ENCODE peak calls at places on chromosomes 6 and 20, in eight cellular contexts. One of them, this sample, is unnamed.

GRCh38 chr6:75481936-75482593 is 11.5 kb downstream of the FILIP1 start:
- DNase-seq in heart right ventricle: no peak
- DNase-seq in effector CD8-positive, alpha-beta T cell: no peak
- DNase-seq in hepatocyte: no peak
- DNase-seq in colonic mucosa: no peak
- DNase-seq in NCI-H446: no peak
- DNase-seq in SK-N-DZ: no peak
- DNase-seq in amygdala: no peak
- DNase-seq in this sample: no peak

GRCh38 chr6:31041372-31041974 is 31.2 kb downstream of the MUC22 start:
- DNase-seq in heart right ventricle: no peak
- DNase-seq in effector CD8-positive, alpha-beta T cell: no peak
- DNase-seq in hepatocyte: peak; percentile 72
- DNase-seq in colonic mucosa: no peak
- DNase-seq in NCI-H446: no peak
- DNase-seq in SK-N-DZ: no peak
- DNase-seq in amygdala: no peak
- DNase-seq in this sample: no peak

GRCh38 chr6:150298676-150299075 is 70.1 kb upstream of the IYD start:
- DNase-seq in heart right ventricle: no peak
- DNase-seq in effector CD8-positive, alpha-beta T cell: no peak
- DNase-seq in hepatocyte: no peak
- DNase-seq in colonic mucosa: no peak
- DNase-seq in NCI-H446: no peak
- DNase-seq in SK-N-DZ: no peak
- DNase-seq in amygdala: no peak
- DNase-seq in this sample: no peak

GRCh38 chr6:163490826-163491577 is 76.5 kb downstream of the QKI start:
- DNase-seq in heart right ventricle: peak; percentile 86
- DNase-seq in effector CD8-positive, alpha-beta T cell: no peak
- DNase-seq in hepatocyte: peak; percentile 50
- DNase-seq in colonic mucosa: peak; percentile 68
- DNase-seq in NCI-H446: no peak
- DNase-seq in SK-N-DZ: no peak
- DNase-seq in amygdala: no peak
- DNase-seq in this sample: no peak

GRCh38 chr6:3230275-3231212 is 3.1 kb upstream of the TUBB2B start:
- DNase-seq in heart right ventricle: no peak
- DNase-seq in effector CD8-positive, alpha-beta T cell: no peak
- DNase-seq in hepatocyte: peak; percentile 63
- DNase-seq in colonic mucosa: no peak
- DNase-seq in NCI-H446: peak; percentile 68
- DNase-seq in SK-N-DZ: peak; percentile 73
- DNase-seq in amygdala: no peak
- DNase-seq in this sample: peak; percentile 63

GRCh38 chr20:57838670-57839142 is 128.9 kb upstream of the PMEPA1 start:
- DNase-seq in heart right ventricle: no peak
- DNase-seq in effector CD8-positive, alpha-beta T cell: no peak
- DNase-seq in hepatocyte: peak; percentile 52
- DNase-seq in colonic mucosa: no peak
- DNase-seq in NCI-H446: peak; percentile 83
- DNase-seq in SK-N-DZ: no peak
- DNase-seq in amygdala: no peak
- DNase-seq in this sample: peak; percentile 79

GRCh38 chr6:85620308-85620707 is 22.4 kb downstream of the SYNCRIP start:
- DNase-seq in heart right ventricle: no peak
- DNase-seq in effector CD8-positive, alpha-beta T cell: no peak
- DNase-seq in hepatocyte: no peak
- DNase-seq in colonic mucosa: no peak
- DNase-seq in NCI-H446: no peak
- DNase-seq in SK-N-DZ: no peak
- DNase-seq in amygdala: no peak
- DNase-seq in this sample: no peak

GRCh38 chr6:31763617-31763940 is 1.1 kb downstream of the SAPCD1 start:
- DNase-seq in heart right ventricle: peak; percentile 34
- DNase-seq in effector CD8-positive, alpha-beta T cell: no peak
- DNase-seq in hepatocyte: no peak
- DNase-seq in colonic mucosa: no peak
- DNase-seq in NCI-H446: no peak
- DNase-seq in SK-N-DZ: no peak
- DNase-seq in amygdala: no peak
- DNase-seq in this sample: no peak

GRCh38 chr6:87730310-87730709 is 28.3 kb upstream of the AKIRIN2 start:
- DNase-seq in heart right ventricle: peak; percentile 67
- DNase-seq in effector CD8-positive, alpha-beta T cell: no peak
- DNase-seq in hepatocyte: peak; percentile 34
- DNase-seq in colonic mucosa: peak; percentile 62
- DNase-seq in NCI-H446: no peak
- DNase-seq in SK-N-DZ: no peak
- DNase-seq in amygdala: no peak
- DNase-seq in this sample: no peak

GRCh38 chr6:114740547-114740946 is 397.7 kb upstream of the HS3ST5 start:
- DNase-seq in heart right ventricle: peak; percentile 11
- DNase-seq in effector CD8-positive, alpha-beta T cell: no peak
- DNase-seq in hepatocyte: no peak
- DNase-seq in colonic mucosa: no peak
- DNase-seq in NCI-H446: no peak
- DNase-seq in SK-N-DZ: no peak
- DNase-seq in amygdala: no peak
- DNase-seq in this sample: no peak

GRCh38 chr6:47093169-47093568 is 51.0 kb upstream of the ADGRF1 start:
- DNase-seq in heart right ventricle: no peak
- DNase-seq in effector CD8-positive, alpha-beta T cell: no peak
- DNase-seq in hepatocyte: peak; percentile 66
- DNase-seq in colonic mucosa: peak; percentile 80
- DNase-seq in NCI-H446: no peak
- DNase-seq in SK-N-DZ: no peak
- DNase-seq in amygdala: no peak
- DNase-seq in this sample: no peak

GRCh38 chr6:23031986-23032385 is 462.6 kb downstream of the HDGFL1 start:
- DNase-seq in heart right ventricle: no peak
- DNase-seq in effector CD8-positive, alpha-beta T cell: no peak
- DNase-seq in hepatocyte: no peak
- DNase-seq in colonic mucosa: no peak
- DNase-seq in NCI-H446: no peak
- DNase-seq in SK-N-DZ: no peak
- DNase-seq in amygdala: no peak
- DNase-seq in this sample: no peak

GRCh38 chr6:16800942-16801341 is 39.7 kb upstream of the ATXN1 start:
- DNase-seq in heart right ventricle: no peak
- DNase-seq in effector CD8-positive, alpha-beta T cell: no peak
- DNase-seq in hepatocyte: no peak
- DNase-seq in colonic mucosa: no peak
- DNase-seq in NCI-H446: no peak
- DNase-seq in SK-N-DZ: no peak
- DNase-seq in amygdala: no peak
- DNase-seq in this sample: no peak

GRCh38 chr20:11502051-11502450 is 415.6 kb upstream of the BTBD3 start:
- DNase-seq in heart right ventricle: no peak
- DNase-seq in effector CD8-positive, alpha-beta T cell: no peak
- DNase-seq in hepatocyte: no peak
- DNase-seq in colonic mucosa: no peak
- DNase-seq in NCI-H446: no peak
- DNase-seq in SK-N-DZ: no peak
- DNase-seq in amygdala: no peak
- DNase-seq in this sample: no peak

GRCh38 chr6:128731249-128732165 is 151.4 kb upstream of the LAMA2 start:
- DNase-seq in heart right ventricle: no peak
- DNase-seq in effector CD8-positive, alpha-beta T cell: no peak
- DNase-seq in hepatocyte: peak; percentile 45
- DNase-seq in colonic mucosa: no peak
- DNase-seq in NCI-H446: peak; percentile 5
- DNase-seq in SK-N-DZ: peak; percentile 62
- DNase-seq in amygdala: no peak
- DNase-seq in this sample: peak; percentile 38

GRCh38 chr6:147910254-147910653 is 401.8 kb downstream of the SAMD5 start:
- DNase-seq in heart right ventricle: no peak
- DNase-seq in effector CD8-positive, alpha-beta T cell: no peak
- DNase-seq in hepatocyte: no peak
- DNase-seq in colonic mucosa: no peak
- DNase-seq in NCI-H446: no peak
- DNase-seq in SK-N-DZ: no peak
- DNase-seq in amygdala: no peak
- DNase-seq in this sample: no peak

GRCh38 chr6:154932562-154933027 is 62.5 kb upstream of the TIAM2 start:
- DNase-seq in heart right ventricle: no peak
- DNase-seq in effector CD8-positive, alpha-beta T cell: no peak
- DNase-seq in hepatocyte: peak; percentile 47
- DNase-seq in colonic mucosa: no peak
- DNase-seq in NCI-H446: no peak
- DNase-seq in SK-N-DZ: no peak
- DNase-seq in amygdala: no peak
- DNase-seq in this sample: no peak

GRCh38 chr20:44448753-44449546 is 26.7 kb upstream of the TTPAL start:
- DNase-seq in heart right ventricle: no peak
- DNase-seq in effector CD8-positive, alpha-beta T cell: no peak
- DNase-seq in hepatocyte: no peak
- DNase-seq in colonic mucosa: peak; percentile 61
- DNase-seq in NCI-H446: no peak
- DNase-seq in SK-N-DZ: peak; percentile 29
- DNase-seq in amygdala: no peak
- DNase-seq in this sample: no peak

GRCh38 chr6:53898026-53898795 is 103.4 kb downstream of the LRRC1 start:
- DNase-seq in heart right ventricle: no peak
- DNase-seq in effector CD8-positive, alpha-beta T cell: no peak
- DNase-seq in hepatocyte: no peak
- DNase-seq in colonic mucosa: no peak
- DNase-seq in NCI-H446: no peak
- DNase-seq in SK-N-DZ: no peak
- DNase-seq in amygdala: no peak
- DNase-seq in this sample: no peak

GRCh38 chr20:12570371-12570770 is 438.4 kb upstream of the SPTLC3 start:
- DNase-seq in heart right ventricle: no peak
- DNase-seq in effector CD8-positive, alpha-beta T cell: no peak
- DNase-seq in hepatocyte: peak; percentile 46
- DNase-seq in colonic mucosa: peak; percentile 38
- DNase-seq in NCI-H446: no peak
- DNase-seq in SK-N-DZ: peak; percentile 75
- DNase-seq in amygdala: no peak
- DNase-seq in this sample: peak; percentile 58

GRCh38 chr6:36765943-36766648 is 68.5 kb downstream of the RAB44 start:
- DNase-seq in heart right ventricle: peak; percentile 83
- DNase-seq in effector CD8-positive, alpha-beta T cell: peak; percentile 64
- DNase-seq in hepatocyte: peak; percentile 93
- DNase-seq in colonic mucosa: peak; percentile 87
- DNase-seq in NCI-H446: peak; percentile 66
- DNase-seq in SK-N-DZ: peak; percentile 82
- DNase-seq in amygdala: peak; percentile 56
- DNase-seq in this sample: peak; percentile 77

GRCh38 chr6:64479134-64479533 is 843.5 kb downstream of the PHF3 start:
- DNase-seq in heart right ventricle: no peak
- DNase-seq in effector CD8-positive, alpha-beta T cell: no peak
- DNase-seq in hepatocyte: no peak
- DNase-seq in colonic mucosa: no peak
- DNase-seq in NCI-H446: no peak
- DNase-seq in SK-N-DZ: no peak
- DNase-seq in amygdala: no peak
- DNase-seq in this sample: no peak

GRCh38 chr20:59736366-59736765 is 132.0 kb downstream of the PHACTR3 start:
- DNase-seq in heart right ventricle: no peak
- DNase-seq in effector CD8-positive, alpha-beta T cell: no peak
- DNase-seq in hepatocyte: no peak
- DNase-seq in colonic mucosa: no peak
- DNase-seq in NCI-H446: no peak
- DNase-seq in SK-N-DZ: no peak
- DNase-seq in amygdala: no peak
- DNase-seq in this sample: no peak

GRCh38 chr6:130843575-130844320 is 16.5 kb downstream of the SMLR1 start:
- DNase-seq in heart right ventricle: no peak
- DNase-seq in effector CD8-positive, alpha-beta T cell: no peak
- DNase-seq in hepatocyte: peak; percentile 52
- DNase-seq in colonic mucosa: no peak
- DNase-seq in NCI-H446: peak; percentile 0
- DNase-seq in SK-N-DZ: peak; percentile 29
- DNase-seq in amygdala: no peak
- DNase-seq in this sample: peak; percentile 0

GRCh38 chr6:135568366-135568765 is 70.8 kb upstream of the AHI1 start:
- DNase-seq in heart right ventricle: peak; percentile 44
- DNase-seq in effector CD8-positive, alpha-beta T cell: no peak
- DNase-seq in hepatocyte: peak; percentile 19
- DNase-seq in colonic mucosa: no peak
- DNase-seq in NCI-H446: no peak
- DNase-seq in SK-N-DZ: no peak
- DNase-seq in amygdala: no peak
- DNase-seq in this sample: no peak

GRCh38 chr6:99602519-99603420 is 3.9 kb upstream of the PRDM13 start:
- DNase-seq in heart right ventricle: no peak
- DNase-seq in effector CD8-positive, alpha-beta T cell: no peak
- DNase-seq in hepatocyte: no peak
- DNase-seq in colonic mucosa: no peak
- DNase-seq in NCI-H446: no peak
- DNase-seq in SK-N-DZ: no peak
- DNase-seq in amygdala: no peak
- DNase-seq in this sample: no peak

GRCh38 chr6:132865364-132865763 is 51.0 kb downstream of the RPS12 start:
- DNase-seq in heart right ventricle: no peak
- DNase-seq in effector CD8-positive, alpha-beta T cell: no peak
- DNase-seq in hepatocyte: no peak
- DNase-seq in colonic mucosa: no peak
- DNase-seq in NCI-H446: no peak
- DNase-seq in SK-N-DZ: no peak
- DNase-seq in amygdala: no peak
- DNase-seq in this sample: no peak

GRCh38 chr6:92945799-92946198 is 473.6 kb downstream of the EPHA7 start:
- DNase-seq in heart right ventricle: no peak
- DNase-seq in effector CD8-positive, alpha-beta T cell: no peak
- DNase-seq in hepatocyte: no peak
- DNase-seq in colonic mucosa: no peak
- DNase-seq in NCI-H446: no peak
- DNase-seq in SK-N-DZ: no peak
- DNase-seq in amygdala: no peak
- DNase-seq in this sample: no peak

GRCh38 chr6:28105286-28105685 is 19.1 kb upstream of the ZSCAN16 start:
- DNase-seq in heart right ventricle: no peak
- DNase-seq in effector CD8-positive, alpha-beta T cell: no peak
- DNase-seq in hepatocyte: peak; percentile 17
- DNase-seq in colonic mucosa: no peak
- DNase-seq in NCI-H446: no peak
- DNase-seq in SK-N-DZ: peak; percentile 3
- DNase-seq in amygdala: no peak
- DNase-seq in this sample: no peak

This sample was measured in NCI-H1694.